ENCODE peak calls at places on chromosomes 5 and 9, in seven cellular contexts. S is germinal center; J is T-cell; I is right atrium auricular region; K is NAMALWA; F is NCI-H1417; R is activated CD8-positive, alpha-beta T cell treated with anti-CD3 and anti-CD28 coated beads, Interleukin-2, amount 10 ng/mL, durations not matched to agents 7 days and 5 days. U is an unnamed sample.

GRCh38 chr9:92726971-92727715 is 37.5 kb downstream of the BICD2 start:
- DNase-seq in S (no peak), J (no peak), I (peak; percentile 59), K (peak; percentile 56), F (no peak), R (no peak), U (peak; percentile 31)

GRCh38 chr5:43215073-43215631 is 23.1 kb downstream of the NIM1K start:
- DNase-seq in S (no peak), J (no peak), I (no peak), K (no peak), F (peak; percentile 51), R (no peak), U (no peak)

GRCh38 chr5:12805165-12805698 is 901.0 kb upstream of the CTNND2 start:
- DNase-seq in S (no peak), J (no peak), I (no peak), K (no peak), F (peak; percentile 39), R (no peak), U (peak; percentile 36)

GRCh38 chr5:10301266-10301665 is 6.4 kb downstream of the CMBL start:
- DNase-seq in S (no peak), J (no peak), I (no peak), K (no peak), F (peak; percentile 24), R (no peak), U (no peak)

GRCh38 chr5:50340757-50341156 is 100.3 kb downstream of the EMB start:
- DNase-seq in S (no peak), J (no peak), I (no peak), K (no peak), F (no peak), R (no peak), U (no peak)

GRCh38 chr9:136854842-136855460 is 2.8 kb downstream of the MAMDC4 start:
- DNase-seq in S (no peak), J (no peak), I (no peak), K (no peak), F (no peak), R (no peak), U (no peak)

GRCh38 chr9:130142635-130143034 is 29.6 kb upstream of the NCS1 start:
- DNase-seq in S (no peak), J (no peak), I (no peak), K (no peak), F (no peak), R (no peak), U (no peak)

GRCh38 chr9:114720296-114720695 is 38.3 kb upstream of the TEX48 start:
- DNase-seq in S (no peak), J (no peak), I (no peak), K (no peak), F (no peak), R (no peak), U (no peak)

GRCh38 chr5:143205386-143205785 is 198.1 kb downstream of the NR3C1 start:
- DNase-seq in S (no peak), J (no peak), I (no peak), K (no peak), F (no peak), R (no peak), U (no peak)

GRCh38 chr9:87267701-87268100 is 230.0 kb upstream of the DAPK1 start:
- DNase-seq in S (no peak), J (no peak), I (peak; percentile 74), K (no peak), F (no peak), R (no peak), U (peak; percentile 82)

GRCh38 chr5:131423056-131423455 is 159.2 kb downstream of the CDC42SE2 start:
- DNase-seq in S (no peak), J (no peak), I (no peak), K (no peak), F (peak; percentile 4), R (no peak), U (no peak)

GRCh38 chr9:98260635-98261034 is 5.2 kb upstream of the TBC1D2 start:
- DNase-seq in S (no peak), J (no peak), I (no peak), K (no peak), F (no peak), R (no peak), U (no peak)

GRCh38 chr5:61402970-61403369 is 70.9 kb downstream of the ZSWIM6 start:
- DNase-seq in S (no peak), J (no peak), I (no peak), K (no peak), F (no peak), R (no peak), U (no peak)

GRCh38 chr9:8649157-8649556 is 849.6 kb upstream of the DMAC1 start:
- DNase-seq in S (no peak), J (no peak), I (no peak), K (no peak), F (no peak), R (no peak), U (no peak)

U was measured in posterior vena cava.